ENCODE peak calls at places on chromosome 15, in four cellular contexts. E is endothelial cell of umbilical vein, N is GM23248, B is mammary epithelial cell. K is an unnamed sample. For H3K4me1, the result is how much of the 10 kb centered on the place peaks cover.

GRCh38 chr15:28459279-28459678 is 73.5 kb downstream of the GOLGA8G start:
- DNase-seq in E (no peak), N (no peak), B (no peak), K (no peak)

GRCh38 chr15:49627407-49627877 is 6.6 kb downstream of the DTWD1 start:
- DNase-seq in E (peak), N (peak), B (peak), K (peak)

GRCh38 chr15:70152070-70152480 is 54.4 kb upstream of the TLE3 start:
- DNase-seq in E (peak), N (peak), B (no peak), K (no peak)

GRCh38 chr15:53836618-53837017 is 77.2 kb upstream of the WDR72 start:
- DNase-seq in E (no peak), N (no peak), B (no peak), K (no peak)

GRCh38 chr15:78321786-78322185 is 18.4 kb upstream of the CRABP1 start:
- DNase-seq in E (no peak), N (no peak), B (no peak), K (no peak)

GRCh38 chr15:64855206-64856000 is 13.7 kb downstream of the PLEKHO2 start:
- DNase-seq in E (no peak), N (peak), B (peak), K (no peak)

GRCh38 chr15:77507911-77508310 is 87.2 kb downstream of the HMG20A start:
- DNase-seq in E (peak), N (peak), B (peak), K (no peak)

GRCh38 chr15:64865998-64866520 is 24.3 kb downstream of the PLEKHO2 start:
- DNase-seq in E (no peak), N (peak), B (peak), K (peak)

GRCh38 chr15:42020713-42021273 is at the start of gene PLA2G4E:
- DNase-seq in E (no peak), N (peak), B (peak), K (no peak)

GRCh38 chr15:43390723-43391122 is 19.8 kb downstream of the TUBGCP4 start:
- DNase-seq in E (no peak), N (peak), B (no peak), K (no peak)

GRCh38 chr15:47409601-47410000 is 307.7 kb upstream of the SEMA6D start:
- DNase-seq in E (no peak), N (no peak), B (no peak), K (peak)

GRCh38 chr15:54594115-54594514 is 602.6 kb downstream of the RSL24D1 start:
- DNase-seq in E (no peak), N (no peak), B (no peak), K (no peak)

GRCh38 chr15:55937040-55937439 is 56.4 kb downstream of the NEDD4 start:
- DNase-seq in E (peak), N (no peak), B (no peak), K (peak)

GRCh38 chr15:48059786-48060185 is 61.0 kb upstream of the SLC24A5 start:
- DNase-seq in E (no peak), N (peak), B (no peak), K (peak)

GRCh38 chr15:38696120-38696727 is 131.6 kb upstream of the RASGRP1 start:
- DNase-seq in E (no peak), N (peak), B (peak), K (no peak)

GRCh38 chr15:79952329-79952728 is 18.7 kb downstream of the BCL2A1 start:
- DNase-seq in E (no peak), N (no peak), B (no peak), K (no peak)

GRCh38 chr15:93066834-93067648 is 22.0 kb downstream of the RGMA start:
- DNase-seq in E (no peak), N (no peak), B (no peak), K (peak)

GRCh38 chr15:78396186-78396814 is 41.7 kb upstream of the IREB2 start:
- DNase-seq in E (no peak), N (no peak), B (no peak), K (no peak)

GRCh38 chr15:89998141-89998661 is 2.9 kb upstream of the ZNF710 start:
- DNase-seq in E (peak), N (peak), B (peak), K (peak)

GRCh38 chr15:81023483-81024264 is 23.0 kb downstream of the TLNRD1 start:
- DNase-seq in E (peak), N (peak), B (no peak), K (peak)

GRCh38 chr15:33179874-33180273 is 14.6 kb downstream of the FMN1 start:
- DNase-seq in E (no peak), N (no peak), B (no peak), K (no peak)

GRCh38 chr15:65346856-65347598 is 30.8 kb downstream of the IGDCC3 start:
- DNase-seq in E (no peak), N (no peak), B (no peak), K (no peak)

GRCh38 chr15:79425591-79426295 is 6.4 kb upstream of the MINAR1 start:
- DNase-seq in E (no peak), N (no peak), B (no peak), K (no peak)

GRCh38 chr15:38895326-38896282 is 331.0 kb upstream of the RASGRP1 start:
- DNase-seq in E (peak), N (peak), B (peak), K (peak)

GRCh38 chr15:70799667-70800450 is 36.5 kb upstream of the UACA start:
- DNase-seq in E (peak), N (peak), B (peak), K (peak)

GRCh38 chr15:96262097-96262496 is 68.4 kb upstream of the NR2F2 start:
- DNase-seq in E (no peak), N (no peak), B (no peak), K (peak)
- H3K4me1 ChIP-seq in E (under half), N (under half), B (under half), K (under half)

DNA sequence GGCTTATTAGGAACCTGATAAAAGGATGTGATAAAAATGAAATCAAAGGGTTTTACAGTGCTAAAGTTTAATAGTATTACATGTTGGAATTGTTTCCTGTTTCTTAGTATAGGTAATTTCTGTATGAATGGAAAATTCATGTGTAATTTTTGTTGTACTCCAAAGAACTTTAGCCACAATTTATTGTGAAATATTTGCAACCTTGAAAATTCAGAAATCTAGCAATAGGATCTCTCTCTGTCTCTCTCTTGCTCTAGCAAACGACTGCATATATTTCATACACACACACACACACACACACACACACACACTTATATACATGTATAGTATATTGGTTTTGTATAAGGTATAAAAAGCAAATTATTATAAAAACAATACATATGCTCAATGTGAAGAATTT is 59.6 kb downstream of the PIAS1 start:
- DNase-seq in E (no peak), N (peak), B (no peak), K (peak)
- H3K4me3 ChIP-seq in E (peak), N (peak), B (no peak), K (peak)

GRCh38 chr15:57592836-57593420 is 1.2 kb downstream of the MYZAP start:
- DNase-seq in E (no peak), N (no peak), B (no peak), K (no peak)
- H3K9ac ChIP-seq in E (no peak), N (no peak), B (no peak), K (no peak)

GRCh38 chr15:73621286-73621826 is 11.8 kb downstream of the NPTN start:
- DNase-seq in E (no peak), N (no peak), B (no peak), K (peak)

GRCh38 chr15:73620078-73620477 is 13.1 kb downstream of the NPTN start:
- DNase-seq in E (no peak), N (no peak), B (no peak), K (no peak)

GRCh38 chr15:73628102-73628501 is 5.1 kb downstream of the NPTN start:
- DNase-seq in E (no peak), N (no peak), B (no peak), K (no peak)

GRCh38 chr15:73626072-73626471 is 7.1 kb downstream of the NPTN start:
- DNase-seq in E (no peak), N (no peak), B (peak), K (peak)

GRCh38 chr15:73624530-73624929 is 8.7 kb downstream of the NPTN start:
- DNase-seq in E (no peak), N (no peak), B (no peak), K (no peak)
- H3K4me1 ChIP-seq in E (under half), N (half or more), B (under half), K (under half)

DNA sequence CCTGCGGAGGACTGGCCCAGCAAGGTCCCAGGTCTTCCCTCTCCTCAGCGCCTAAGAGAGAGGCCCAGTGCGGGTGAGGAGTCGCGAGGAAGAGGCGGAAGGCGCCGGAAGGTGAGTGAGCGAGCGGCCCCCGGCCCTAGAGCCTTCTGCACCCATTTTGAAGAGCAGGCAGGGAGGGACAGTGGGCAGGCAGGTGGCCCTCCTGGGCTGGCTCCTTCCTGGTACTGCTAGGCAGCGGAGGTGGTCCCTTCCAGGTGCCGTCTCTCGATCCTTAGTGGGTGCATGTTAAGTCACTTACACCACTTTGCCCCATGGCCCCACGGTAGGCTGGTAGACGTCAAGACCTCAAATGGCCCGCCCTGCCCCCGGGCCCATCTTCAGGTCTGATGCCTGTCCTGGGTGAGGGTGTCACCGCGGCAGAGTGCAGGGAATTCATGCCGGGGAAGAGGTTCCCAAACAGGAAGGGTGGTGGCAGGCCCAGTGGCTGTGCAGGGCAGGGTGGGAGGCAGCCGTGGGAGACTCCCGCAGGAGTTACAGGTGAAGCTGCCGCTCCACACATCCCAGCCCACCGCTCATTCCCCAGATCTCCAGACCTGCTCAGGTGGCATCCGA is 14.4 kb downstream of the PAK6 start:
- DNase-seq in E (no peak), N (no peak), B (no peak), K (no peak)
- H3K4me3 ChIP-seq in E (peak), N (peak), B (no peak), K (peak)

GRCh38 chr15:45378913-45379262 is 544 bp upstream of the GATM start:
- DNase-seq in E (no peak), N (no peak), B (no peak), K (no peak)
- H3K9ac ChIP-seq in E (no peak), N (no peak), B (no peak), K (no peak)

GRCh38 chr15:98843844-98844243 is 163.7 kb downstream of the PGPEP1L start:
- DNase-seq in E (peak), N (no peak), B (no peak), K (no peak)

GRCh38 chr15:98845138-98845884 is 162.3 kb downstream of the PGPEP1L start:
- DNase-seq in E (peak), N (no peak), B (no peak), K (no peak)

GRCh38 chr15:98842973-98843285 is 164.7 kb downstream of the PGPEP1L start:
- DNase-seq in E (no peak), N (no peak), B (no peak), K (no peak)

GRCh38 chr15:98842192-98842972 is 165.2 kb downstream of the PGPEP1L start:
- DNase-seq in E (no peak), N (peak), B (peak), K (peak)

GRCh38 chr15:98844261-98844660 is 163.3 kb downstream of the PGPEP1L start:
- DNase-seq in E (peak), N (no peak), B (no peak), K (no peak)
- H3K4me1 ChIP-seq in E (under half), N (under half), B (under half), K (under half)

DNA sequence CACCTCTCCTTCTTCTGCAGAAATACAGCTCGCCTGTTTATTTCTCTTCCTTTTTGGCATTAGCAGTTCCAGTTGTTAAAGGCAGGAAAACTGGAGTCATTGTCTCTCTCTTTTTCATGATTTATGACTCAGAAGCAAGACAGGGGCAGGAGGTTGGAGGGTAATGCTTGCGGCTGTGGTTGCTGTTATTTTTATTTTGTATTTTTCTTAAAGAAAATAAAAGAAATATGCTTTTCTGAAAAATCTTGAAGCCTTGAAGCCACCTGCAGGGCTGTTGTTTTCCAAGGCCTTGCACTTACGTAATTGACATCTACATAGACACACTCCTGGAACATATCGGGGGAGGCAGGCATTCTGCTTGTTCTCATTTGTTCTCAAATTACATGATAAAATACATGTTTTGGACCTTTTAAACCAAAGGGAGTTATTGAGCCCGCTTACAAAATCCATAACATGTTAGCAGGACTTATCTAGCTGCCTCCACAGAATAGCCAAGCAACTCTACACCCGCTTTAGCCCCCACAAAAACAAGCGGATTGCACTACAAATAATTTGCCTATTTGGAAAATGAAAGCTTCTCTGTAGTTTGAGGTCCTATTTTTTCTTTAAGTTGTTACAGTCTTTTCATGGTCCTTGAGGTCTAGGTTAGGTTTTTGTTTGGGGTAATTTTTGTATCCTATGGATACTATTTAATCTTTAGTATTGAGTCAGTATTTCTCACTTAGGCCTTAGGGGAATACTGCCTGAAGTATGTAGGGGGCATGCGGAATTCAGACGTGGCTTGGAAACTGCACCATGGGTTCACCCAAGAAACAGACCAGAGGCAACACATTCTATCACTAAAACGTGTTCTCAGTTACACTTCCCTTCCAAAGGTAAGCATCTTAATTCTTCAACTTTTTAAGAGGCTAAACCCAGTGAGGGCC is 1004.5 kb upstream of the NR2F2 start:
- DNase-seq in E (peak), N (no peak), B (no peak), K (peak)
- H3K4me3 ChIP-seq in E (peak), N (peak), B (no peak), K (peak)

GRCh38 chr15:59281699-59282098 is 75.1 kb downstream of the LDHAL6B start:
- DNase-seq in E (no peak), N (no peak), B (no peak), K (no peak)

GRCh38 chr15:59280855-59281254 is 74.2 kb downstream of the LDHAL6B start:
- DNase-seq in E (no peak), N (no peak), B (no peak), K (no peak)

GRCh38 chr15:59283717-59284336 is 77.2 kb downstream of the LDHAL6B start:
- DNase-seq in E (no peak), N (no peak), B (peak), K (no peak)

GRCh38 chr15:59284768-59285368 is 78.2 kb downstream of the LDHAL6B start:
- DNase-seq in E (no peak), N (no peak), B (no peak), K (no peak)

DNA sequence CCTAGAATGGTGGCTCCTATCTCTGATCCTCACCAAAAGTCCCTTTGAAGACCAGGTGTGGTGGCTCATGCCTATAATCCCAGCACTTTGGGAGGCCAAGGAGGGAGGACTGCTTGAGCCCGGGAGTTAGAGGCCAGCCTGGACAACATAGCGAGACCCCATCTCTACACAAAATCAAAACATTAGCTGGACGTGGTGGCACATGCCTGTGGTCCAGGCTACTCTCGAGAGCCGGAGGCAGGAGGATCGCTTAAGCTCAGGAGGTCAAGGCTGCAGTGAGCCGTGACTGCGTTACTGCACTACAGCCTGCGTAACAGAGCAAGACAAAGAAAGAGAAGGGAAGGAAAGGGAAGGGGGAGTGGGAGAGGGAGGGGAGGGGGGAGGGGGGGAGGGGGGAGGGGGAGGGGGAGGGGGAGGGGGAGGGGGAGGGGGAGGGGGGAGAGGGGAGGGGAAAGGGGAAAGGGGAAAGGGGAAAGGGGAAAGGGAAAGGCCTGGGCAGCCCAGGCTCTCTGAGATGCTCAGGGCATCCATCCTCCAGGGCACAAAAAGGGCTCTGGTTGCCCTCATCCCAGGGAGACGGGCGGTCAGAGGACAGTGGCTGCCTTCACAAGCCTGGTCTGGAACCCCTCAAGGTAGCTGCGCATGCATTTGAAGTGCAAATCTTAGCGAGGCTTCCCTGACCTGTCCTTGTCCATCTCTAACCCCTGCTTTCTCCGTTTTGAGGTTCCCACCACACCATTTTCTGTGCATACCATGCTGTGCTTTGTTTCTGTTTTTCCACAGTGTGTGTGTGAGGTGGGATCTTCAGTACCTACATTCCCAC is 76.1 kb downstream of the LDHAL6B start:
- DNase-seq in E (no peak), N (no peak), B (no peak), K (no peak)
- H3K9ac ChIP-seq in E (no peak), N (no peak), B (peak), K (no peak)

K was measured in adipocyte.